ENCODE peak calls at places on chromosomes 2 and 18, in nine cellular contexts. One of them, this sample, is unnamed.

GRCh38 chr2:145007673-145008263 is 487.8 kb upstream of the ZEB2 start:
- DNase-seq in ELR: peak; percentile 73
- DNase-seq in HS-27A: no peak
- DNase-seq in fibroblast of the conjunctiva: no peak
- DNase-seq in activated CD4-positive, alpha-beta T cell treated with anti-CD3 and anti-CD28 coated beads, Interleukin-2, amount 50 U/mL, for 4 hours: no peak
- DNase-seq in IMR-90: peak; percentile 66
- DNase-seq in keratinocyte: no peak
- DNase-seq in A549: peak; percentile 56
- DNase-seq in fibroblast of mammary gland: peak; percentile 89
- DNase-seq in this sample: no peak

GRCh38 chr2:176018708-176019107 is 16.6 kb upstream of the LNPK start:
- DNase-seq in A549: no peak
- DNase-seq in IMR-90: no peak
- DNase-seq in HS-27A: no peak
- DNase-seq in fibroblast of the conjunctiva: no peak
- DNase-seq in ELR: peak; percentile 48
- DNase-seq in fibroblast of mammary gland: peak; percentile 25
- DNase-seq in activated CD4-positive, alpha-beta T cell treated with anti-CD3 and anti-CD28 coated beads, Interleukin-2, amount 50 U/mL, for 4 hours: no peak
- DNase-seq in keratinocyte: no peak
- DNase-seq in this sample: no peak

GRCh38 chr2:215750763-215751162 is 262.6 kb downstream of the MREG start:
- DNase-seq in activated CD4-positive, alpha-beta T cell treated with anti-CD3 and anti-CD28 coated beads, Interleukin-2, amount 50 U/mL, for 4 hours: no peak
- DNase-seq in IMR-90: no peak
- DNase-seq in fibroblast of mammary gland: peak; percentile 74
- DNase-seq in ELR: no peak
- DNase-seq in fibroblast of the conjunctiva: no peak
- DNase-seq in HS-27A: no peak
- DNase-seq in keratinocyte: no peak
- DNase-seq in A549: no peak
- DNase-seq in this sample: no peak

GRCh38 chr18:48023334-48024008 is 93.0 kb upstream of the SMAD2 start:
- DNase-seq in fibroblast of the conjunctiva: no peak
- DNase-seq in activated CD4-positive, alpha-beta T cell treated with anti-CD3 and anti-CD28 coated beads, Interleukin-2, amount 50 U/mL, for 4 hours: no peak
- DNase-seq in A549: peak; percentile 76
- DNase-seq in fibroblast of mammary gland: peak; percentile 75
- DNase-seq in ELR: peak; percentile 59
- DNase-seq in keratinocyte: peak; percentile 65
- DNase-seq in HS-27A: peak; percentile 61
- DNase-seq in IMR-90: peak; percentile 10
- DNase-seq in this sample: peak; percentile 90

GRCh38 chr2:20425884-20426283 is 21.0 kb upstream of the RHOB start:
- DNase-seq in HS-27A: no peak
- DNase-seq in IMR-90: no peak
- DNase-seq in A549: no peak
- DNase-seq in activated CD4-positive, alpha-beta T cell treated with anti-CD3 and anti-CD28 coated beads, Interleukin-2, amount 50 U/mL, for 4 hours: no peak
- DNase-seq in ELR: no peak
- DNase-seq in keratinocyte: no peak
- DNase-seq in fibroblast of the conjunctiva: no peak
- DNase-seq in fibroblast of mammary gland: no peak
- DNase-seq in this sample: no peak

GRCh38 chr2:56473524-56473923 is 289.7 kb downstream of the CCDC85A start:
- DNase-seq in ELR: peak; percentile 24
- DNase-seq in fibroblast of the conjunctiva: no peak
- DNase-seq in fibroblast of mammary gland: no peak
- DNase-seq in keratinocyte: no peak
- DNase-seq in A549: no peak
- DNase-seq in IMR-90: no peak
- DNase-seq in HS-27A: no peak
- DNase-seq in activated CD4-positive, alpha-beta T cell treated with anti-CD3 and anti-CD28 coated beads, Interleukin-2, amount 50 U/mL, for 4 hours: no peak
- DNase-seq in this sample: no peak

GRCh38 chr2:25981596-25982272 is 563 bp downstream of the KIF3C start:
- DNase-seq in HS-27A: no peak
- DNase-seq in fibroblast of mammary gland: no peak
- DNase-seq in ELR: peak; percentile 35
- DNase-seq in fibroblast of the conjunctiva: no peak
- DNase-seq in keratinocyte: no peak
- DNase-seq in A549: no peak
- DNase-seq in activated CD4-positive, alpha-beta T cell treated with anti-CD3 and anti-CD28 coated beads, Interleukin-2, amount 50 U/mL, for 4 hours: no peak
- DNase-seq in IMR-90: no peak
- DNase-seq in this sample: peak; percentile 60

GRCh38 chr2:164981217-164981990 is 26.1 kb upstream of the SLC38A11 start:
- DNase-seq in A549: peak; percentile 13
- DNase-seq in IMR-90: peak; percentile 58
- DNase-seq in keratinocyte: no peak
- DNase-seq in activated CD4-positive, alpha-beta T cell treated with anti-CD3 and anti-CD28 coated beads, Interleukin-2, amount 50 U/mL, for 4 hours: no peak
- DNase-seq in fibroblast of the conjunctiva: no peak
- DNase-seq in ELR: peak; percentile 82
- DNase-seq in fibroblast of mammary gland: peak; percentile 50
- DNase-seq in HS-27A: no peak
- DNase-seq in this sample: no peak

GRCh38 chr2:191265311-191266170 is 20.3 kb downstream of the MYO1B start:
- DNase-seq in HS-27A: no peak
- DNase-seq in IMR-90: peak; percentile 70
- DNase-seq in keratinocyte: no peak
- DNase-seq in ELR: peak; percentile 64
- DNase-seq in activated CD4-positive, alpha-beta T cell treated with anti-CD3 and anti-CD28 coated beads, Interleukin-2, amount 50 U/mL, for 4 hours: no peak
- DNase-seq in A549: no peak
- DNase-seq in fibroblast of the conjunctiva: peak; percentile 9
- DNase-seq in fibroblast of mammary gland: peak; percentile 74
- DNase-seq in this sample: no peak

GRCh38 chr2:53512071-53512841 is 255.3 kb upstream of the CHAC2 start:
- DNase-seq in ELR: peak; percentile 78
- DNase-seq in keratinocyte: peak; percentile 17
- DNase-seq in activated CD4-positive, alpha-beta T cell treated with anti-CD3 and anti-CD28 coated beads, Interleukin-2, amount 50 U/mL, for 4 hours: no peak
- DNase-seq in A549: no peak
- DNase-seq in fibroblast of mammary gland: peak; percentile 35
- DNase-seq in IMR-90: peak; percentile 79
- DNase-seq in fibroblast of the conjunctiva: no peak
- DNase-seq in HS-27A: no peak
- DNase-seq in this sample: no peak

GRCh38 chr2:9380702-9381628 is 42.4 kb downstream of the ITGB1BP1 start:
- DNase-seq in fibroblast of mammary gland: peak; percentile 97
- DNase-seq in activated CD4-positive, alpha-beta T cell treated with anti-CD3 and anti-CD28 coated beads, Interleukin-2, amount 50 U/mL, for 4 hours: no peak
- DNase-seq in keratinocyte: no peak
- DNase-seq in A549: peak; percentile 91
- DNase-seq in HS-27A: peak; percentile 77
- DNase-seq in fibroblast of the conjunctiva: peak; percentile 93
- DNase-seq in ELR: peak; percentile 91
- DNase-seq in IMR-90: peak; percentile 95
- DNase-seq in this sample: no peak

GRCh38 chr2:102032368-102033027 is 40.7 kb downstream of the IL1R2 start:
- DNase-seq in keratinocyte: no peak
- DNase-seq in activated CD4-positive, alpha-beta T cell treated with anti-CD3 and anti-CD28 coated beads, Interleukin-2, amount 50 U/mL, for 4 hours: no peak
- DNase-seq in fibroblast of the conjunctiva: no peak
- DNase-seq in A549: peak; percentile 11
- DNase-seq in IMR-90: peak; percentile 60
- DNase-seq in fibroblast of mammary gland: no peak
- DNase-seq in HS-27A: no peak
- DNase-seq in ELR: no peak
- DNase-seq in this sample: no peak

GRCh38 chr18:9720327-9720726 is 12.2 kb downstream of the RAB31 start:
- DNase-seq in keratinocyte: no peak
- DNase-seq in fibroblast of mammary gland: no peak
- DNase-seq in fibroblast of the conjunctiva: no peak
- DNase-seq in activated CD4-positive, alpha-beta T cell treated with anti-CD3 and anti-CD28 coated beads, Interleukin-2, amount 50 U/mL, for 4 hours: no peak
- DNase-seq in ELR: no peak
- DNase-seq in A549: no peak
- DNase-seq in IMR-90: no peak
- DNase-seq in HS-27A: no peak
- DNase-seq in this sample: no peak

GRCh38 chr18:449374-449773 is 51.1 kb downstream of the COLEC12 start:
- DNase-seq in A549: no peak
- DNase-seq in fibroblast of mammary gland: no peak
- DNase-seq in IMR-90: no peak
- DNase-seq in keratinocyte: no peak
- DNase-seq in fibroblast of the conjunctiva: no peak
- DNase-seq in ELR: no peak
- DNase-seq in HS-27A: no peak
- DNase-seq in activated CD4-positive, alpha-beta T cell treated with anti-CD3 and anti-CD28 coated beads, Interleukin-2, amount 50 U/mL, for 4 hours: no peak
- DNase-seq in this sample: peak; percentile 33

This sample was measured in NCI-H146.